ENCODE peak calls at places on chromosomes 11 and 22, in four cellular contexts. O is brain microvascular endothelial cell, K is bronchial epithelial cell, F is MM.1S. T is an unnamed sample.

GRCh38 chr11:72141066-72141465 is 5.5 kb downstream of the FOLR3 start:
- DNase-seq in O (peak), F (no peak), K (peak), T (no peak)

GRCh38 chr11:65426839-65427690 is 4.5 kb downstream of the NEAT1 start:
- DNase-seq in K (peak), F (peak), O (peak), T (no peak)

GRCh38 chr11:19967796-19968195 is 192.5 kb downstream of the DBX1 start:
- DNase-seq in O (no peak), K (no peak), F (no peak), T (no peak)

GRCh38 chr11:57303280-57303989 is 21.3 kb downstream of the TNKS1BP1 start:
- DNase-seq in F (no peak), O (no peak), K (no peak), T (no peak)

GRCh38 chr22:40029189-40029890 is 34.6 kb downstream of the FAM83F start:
- DNase-seq in O (no peak), K (no peak), F (no peak), T (no peak)

GRCh38 chr11:77411238-77411637 is 62.7 kb downstream of the PAK1 start:
- DNase-seq in O (peak), F (peak), K (no peak), T (no peak)

GRCh38 chr22:42919199-42919598 is 62.1 kb upstream of the ARFGAP3 start:
- DNase-seq in O (no peak), F (no peak), K (no peak), T (no peak)

GRCh38 chr11:11532574-11532973 is 89.2 kb downstream of the GALNT18 start:
- DNase-seq in O (peak), F (no peak), K (no peak), T (no peak)

GRCh38 chr11:121206810-121207209 is 85.8 kb upstream of the SC5D start:
- DNase-seq in F (no peak), K (no peak), O (no peak), T (no peak)

GRCh38 chr22:37206118-37206840 is 6.0 kb downstream of the SSTR3 start:
- DNase-seq in K (no peak), F (no peak), O (no peak), T (no peak)

GRCh38 chr11:115453693-115454092 is 50.5 kb downstream of the CADM1 start:
- DNase-seq in F (no peak), K (no peak), O (no peak), T (no peak)

GRCh38 chr11:118434553-118435232 is 1.6 kb upstream of the KMT2A start:
- DNase-seq in K (no peak), F (peak), O (no peak), T (no peak)

GRCh38 chr11:102792604-102793003 is 5.4 kb downstream of the MMP1 start:
- DNase-seq in K (no peak), F (no peak), O (no peak), T (no peak)

GRCh38 chr11:24375896-24376295 is 121.0 kb upstream of the LUZP2 start:
- DNase-seq in O (no peak), K (no peak), F (no peak), T (no peak)

GRCh38 chr11:2218234-2218633 is 46.6 kb upstream of the TH start:
- DNase-seq in K (no peak), F (no peak), O (no peak), T (no peak)

GRCh38 chr11:13776134-13776815 is 107.8 kb downstream of the FAR1 start:
- DNase-seq in F (peak), O (no peak), K (no peak), T (peak)

GRCh38 chr22:22125028-22125578 is 119.5 kb upstream of the VPREB1 start:
- DNase-seq in F (no peak), O (no peak), K (no peak), T (no peak)

GRCh38 chr11:20367313-20367948 is 3.9 kb downstream of the HTATIP2 start:
- DNase-seq in K (peak), O (peak), F (no peak), T (no peak)

GRCh38 chr11:45219411-45219810 is 66.7 kb downstream of the SYT13 start:
- DNase-seq in F (no peak), O (no peak), K (no peak), T (no peak)

GRCh38 chr11:26860411-26860810 is 133.5 kb upstream of the FIBIN start:
- DNase-seq in K (no peak), F (no peak), O (no peak), T (no peak)

GRCh38 chr11:24794064-24794463 is 297.2 kb downstream of the LUZP2 start:
- DNase-seq in F (no peak), K (no peak), O (no peak), T (no peak)

GRCh38 chr22:48649466-48649865 is 1178.2 kb downstream of the BRD1 start:
- DNase-seq in O (no peak), K (no peak), F (no peak), T (no peak)

GRCh38 chr22:38802671-38803121 is 8.8 kb upstream of the DNAL4 start:
- DNase-seq in O (peak), K (peak), F (no peak), T (no peak)
- H3K4me3 ChIP-seq in O (no peak), K (no peak), F (no peak), T (no peak)

DNA sequence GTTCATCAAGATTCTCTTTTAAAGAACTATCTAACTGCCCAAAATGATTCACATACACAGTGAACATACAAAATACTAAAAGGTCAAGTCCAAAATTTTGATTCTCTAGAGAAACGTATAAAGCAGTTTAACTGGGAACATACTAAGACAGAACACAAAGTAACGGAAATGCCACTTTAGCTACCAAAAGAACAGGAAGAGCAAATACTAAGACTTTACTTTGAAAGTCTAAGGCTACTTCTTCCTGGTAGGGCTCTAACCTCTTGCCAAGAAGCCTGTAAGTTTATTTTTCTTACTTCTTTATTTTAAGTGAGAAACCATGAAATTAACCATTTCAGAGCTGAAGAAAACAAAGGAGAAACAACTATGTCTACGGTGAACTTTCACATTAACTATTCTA is 6.2 kb downstream of the PICALM start:
- DNase-seq in K (no peak), O (no peak), F (no peak), T (no peak)
- H3K4me3 ChIP-seq in K (no peak), O (no peak), F (no peak), T (no peak)

DNA sequence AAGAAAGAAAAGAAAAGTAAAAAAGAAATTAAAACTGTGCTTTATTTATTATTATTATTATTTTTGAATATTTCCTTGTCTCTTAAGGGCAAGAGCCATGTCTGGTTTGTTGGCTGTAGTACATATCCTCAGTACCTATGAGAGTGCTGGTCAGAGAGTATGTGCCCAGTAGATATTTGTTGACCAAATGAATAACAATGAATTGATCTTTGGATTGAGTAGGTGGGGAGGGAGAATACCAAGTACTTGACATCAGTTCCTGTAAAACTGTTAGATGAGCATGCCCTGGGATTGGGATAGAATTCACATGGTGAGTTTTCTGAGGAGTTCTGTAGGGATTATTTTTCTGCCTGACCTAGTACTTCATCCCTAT is 11.4 kb downstream of the STIM1 start:
- DNase-seq in K (no peak), O (no peak), F (no peak), T (no peak)
- H3K4me3 ChIP-seq in K (no peak), O (no peak), F (no peak), T (no peak)

DNA sequence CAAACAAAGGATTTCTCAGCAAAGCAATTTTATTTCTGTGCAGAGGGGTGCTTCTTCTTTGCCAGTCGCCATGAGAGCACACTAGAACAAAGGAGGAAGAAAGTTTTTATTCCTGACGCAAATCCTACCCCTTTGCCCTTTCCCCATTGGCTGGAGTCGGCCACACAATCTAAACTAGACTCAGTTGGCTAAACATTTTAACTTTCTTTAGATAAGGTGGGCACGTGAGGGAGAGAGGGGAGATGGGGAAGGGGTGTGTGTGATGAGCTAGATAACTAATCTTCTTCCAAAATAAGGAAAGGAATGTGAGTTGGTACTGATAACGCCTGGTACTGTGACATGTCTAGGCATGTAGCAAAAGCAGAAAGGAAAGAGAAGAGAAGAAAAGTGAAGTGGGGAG is 626 bp downstream of the TRIM22 start:
- DNase-seq in O (peak), K (peak), F (no peak), T (no peak)
- H3K4me3 ChIP-seq in O (peak), K (peak), F (no peak), T (no peak)

GRCh38 chr11:124075841-124076571 is 34.9 kb upstream of the OR10G7 start:
- DNase-seq in K (no peak), F (no peak), O (no peak), T (no peak)
- H3K4me3 ChIP-seq in K (peak), F (no peak), O (peak), T (no peak)

T was measured in Jurkat, Clone E6-1.